ENCODE peak calls at places on chromosomes 5 and 9, in four cellular contexts. G is posterior cingulate gyrus; Q is activated effector memory CD4-positive, alpha-beta T cell treated with Interleukin-2 at 50 U/mL for 16 hours; H is cardiac muscle cell. E is an unnamed sample.

GRCh38 chr5:68015381-68015780 is 200.2 kb upstream of the PIK3R1 start:
- DNase-seq in G (no peak), Q (no peak), H (no peak), E (no peak)

GRCh38 chr5:169265888-169266287 is 35.1 kb downstream of the SLIT3 start:
- DNase-seq in G (no peak), Q (no peak), H (no peak), E (no peak)

GRCh38 chr5:68953151-68953884 is 140.5 kb upstream of the SLC30A5 start:
- DNase-seq in G (no peak), Q (no peak), H (no peak), E (no peak)

GRCh38 chr5:52041843-52042242 is 658.6 kb downstream of the ISL1 start:
- DNase-seq in G (no peak), Q (no peak), H (no peak), E (no peak)

GRCh38 chr5:43851741-43852140 is 248.8 kb downstream of the NNT start:
- DNase-seq in G (no peak), Q (no peak), H (no peak), E (no peak)

GRCh38 chr5:160262151-160262550 is 32.8 kb downstream of the FABP6 start:
- DNase-seq in G (peak; percentile 45), Q (no peak), H (no peak), E (no peak)

GRCh38 chr5:14469485-14470377 is 111.9 kb upstream of the OTULINL start:
- DNase-seq in G (no peak), Q (no peak), H (no peak), E (no peak)

GRCh38 chr5:143396353-143396940 is 7.0 kb downstream of the NR3C1 start:
- DNase-seq in G (no peak), Q (no peak), H (no peak), E (no peak)

GRCh38 chr5:40547557-40547956 is 132.2 kb upstream of the PTGER4 start:
- DNase-seq in G (no peak), Q (no peak), H (no peak), E (no peak)

GRCh38 chr9:87386490-87386889 is 111.2 kb upstream of the DAPK1 start:
- DNase-seq in G (no peak), Q (no peak), H (no peak), E (no peak)

GRCh38 chr9:90880066-90880465 is 78.4 kb downstream of the SYK start:
- DNase-seq in G (no peak), Q (no peak), H (no peak), E (no peak)

GRCh38 chr5:74543162-74543995 is 97.1 kb downstream of the ENC1 start:
- DNase-seq in G (peak; percentile 81), Q (no peak), H (peak; percentile 89), E (no peak)

GRCh38 chr5:101047181-101047580 is 144.1 kb upstream of the ST8SIA4 start:
- DNase-seq in G (no peak), Q (no peak), H (no peak), E (no peak)

GRCh38 chr9:129464972-129465833 is 155.7 kb downstream of the C9orf50 start:
- DNase-seq in G (no peak), Q (no peak), H (peak; percentile 72), E (no peak)

GRCh38 chr9:99239341-99240055 is 17.4 kb downstream of the SEC61B start:
- DNase-seq in G (no peak), Q (no peak), H (peak; percentile 68), E (no peak)

GRCh38 chr5:128174951-128175350 is 91.4 kb downstream of the SLC12A2 start:
- DNase-seq in G (no peak), Q (no peak), H (peak; percentile 26), E (no peak)

GRCh38 chr5:79318935-79319614 is 83.1 kb downstream of the JMY start:
- DNase-seq in G (no peak), Q (no peak), H (peak; percentile 84), E (no peak)

GRCh38 chr5:121029536-121030245 is 565.6 kb downstream of the PRR16 start:
- DNase-seq in G (no peak), Q (no peak), H (no peak), E (no peak)

GRCh38 chr9:125374443-125375309 is 113.0 kb downstream of the GAPVD1 start:
- DNase-seq in G (peak; percentile 96), Q (peak; percentile 37), H (peak; percentile 84), E (no peak)

GRCh38 chr9:114652776-114653555 is 4.6 kb downstream of the TEX53 start:
- DNase-seq in G (no peak), Q (no peak), H (no peak), E (no peak)

GRCh38 chr5:73727470-73727869 is 101.5 kb downstream of the ARHGEF28 start:
- DNase-seq in G (no peak), Q (no peak), H (no peak), E (no peak)